ENCODE peak calls at places on chromosomes 13 and 19, in five cellular contexts. T is HepG2, R is right atrium auricular region, V is prostate gland, X is brain microvascular endothelial cell. J is an unnamed sample.

GRCh38 chr13:106467406-106468122 is 67.9 kb downstream of the EFNB2 start:
- DNase-seq in X (no peak), R (no peak), T (no peak), V (no peak), J (no peak)

GRCh38 chr13:36146513-36147276 is 15.5 kb upstream of the DCLK1 start:
- DNase-seq in V (no peak), X (no peak), R (no peak), T (no peak), J (no peak)

GRCh38 chr13:26872444-26873173 is 112.0 kb upstream of the GPR12 start:
- DNase-seq in R (no peak), V (peak), T (peak), X (peak), J (no peak)

GRCh38 chr13:35727881-35728280 is 251.4 kb upstream of the MAB21L1 start:
- DNase-seq in R (no peak), V (no peak), T (no peak), X (no peak), J (no peak)

GRCh38 chr13:90640976-90641375 is 706.5 kb upstream of the MIR17HG start:
- DNase-seq in R (no peak), T (no peak), V (no peak), X (peak), J (no peak)

GRCh38 chr13:48001127-48001881 is at the start of gene SUCLA2:
- DNase-seq in X (peak), R (peak), V (peak), T (peak), J (peak)

GRCh38 chr19:58372311-58373133 is 8.3 kb downstream of the ZNF837 start:
- DNase-seq in X (no peak), T (no peak), V (no peak), R (no peak), J (no peak)

GRCh38 chr19:16496613-16496983 is 404 bp downstream of the C19orf44 start:
- DNase-seq in X (peak), R (peak), T (no peak), V (no peak), J (no peak)

GRCh38 chr13:109700176-109700575 is 86.2 kb downstream of the IRS2 start:
- DNase-seq in R (peak), X (peak), T (no peak), V (no peak), J (peak)

GRCh38 chr19:52993342-52994178 is 20.2 kb upstream of the ERVV-1 start:
- DNase-seq in X (peak), T (no peak), V (peak), R (peak), J (peak)

DNA sequence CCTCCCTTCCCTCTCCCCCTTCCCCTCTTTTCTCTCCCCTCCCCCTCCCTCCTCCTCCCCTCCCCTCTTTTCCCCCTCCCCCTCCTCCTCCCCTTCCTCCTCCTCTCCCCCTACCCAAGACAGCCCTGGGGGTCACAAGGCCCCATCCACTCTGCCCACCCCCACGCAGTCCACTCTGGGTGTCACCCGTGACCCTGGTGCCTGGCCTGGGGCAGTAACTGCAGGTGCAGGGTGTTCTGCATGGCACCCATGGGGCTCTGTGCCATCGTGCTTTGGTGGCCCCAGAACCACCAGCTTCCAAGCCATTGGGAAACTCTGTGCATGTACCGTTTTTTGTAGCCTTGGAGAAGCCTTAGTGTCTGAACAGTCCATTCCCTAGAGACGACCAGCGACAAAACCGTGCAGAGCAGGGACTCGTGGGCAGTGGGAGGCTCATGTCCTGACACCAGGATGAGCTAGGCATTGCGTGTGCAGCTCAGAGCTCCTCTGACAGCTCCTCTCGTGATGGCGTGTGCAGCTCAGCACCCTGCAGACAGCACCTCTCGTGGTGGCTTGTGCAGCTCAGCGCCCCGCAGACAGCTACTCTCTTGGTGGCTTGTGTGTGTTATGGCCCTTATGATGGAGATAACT is 43.7 kb upstream of the F7 start:
- DNase-seq in X (no peak), T (no peak), V (no peak), R (no peak), J (no peak)
- TF ChIP-seq CTCF in X (no peak), T (no peak), V (no peak), R (no peak), J (no peak)

GRCh38 chr19:38361633-38362075 is 12.7 kb upstream of the PSMD8 start:
- DNase-seq in V (peak), X (peak), R (peak), T (peak), J (no peak)

GRCh38 chr19:38358071-38358470 is 16.3 kb upstream of the PSMD8 start:
- DNase-seq in T (no peak), V (no peak), R (no peak), X (no peak), J (no peak)

GRCh38 chr19:38360839-38361631 is 13.3 kb upstream of the PSMD8 start:
- DNase-seq in T (no peak), X (no peak), R (no peak), V (no peak), J (no peak)

GRCh38 chr19:38360351-38360750 is 14.0 kb upstream of the PSMD8 start:
- DNase-seq in T (no peak), X (no peak), V (no peak), R (no peak), J (no peak)

DNA sequence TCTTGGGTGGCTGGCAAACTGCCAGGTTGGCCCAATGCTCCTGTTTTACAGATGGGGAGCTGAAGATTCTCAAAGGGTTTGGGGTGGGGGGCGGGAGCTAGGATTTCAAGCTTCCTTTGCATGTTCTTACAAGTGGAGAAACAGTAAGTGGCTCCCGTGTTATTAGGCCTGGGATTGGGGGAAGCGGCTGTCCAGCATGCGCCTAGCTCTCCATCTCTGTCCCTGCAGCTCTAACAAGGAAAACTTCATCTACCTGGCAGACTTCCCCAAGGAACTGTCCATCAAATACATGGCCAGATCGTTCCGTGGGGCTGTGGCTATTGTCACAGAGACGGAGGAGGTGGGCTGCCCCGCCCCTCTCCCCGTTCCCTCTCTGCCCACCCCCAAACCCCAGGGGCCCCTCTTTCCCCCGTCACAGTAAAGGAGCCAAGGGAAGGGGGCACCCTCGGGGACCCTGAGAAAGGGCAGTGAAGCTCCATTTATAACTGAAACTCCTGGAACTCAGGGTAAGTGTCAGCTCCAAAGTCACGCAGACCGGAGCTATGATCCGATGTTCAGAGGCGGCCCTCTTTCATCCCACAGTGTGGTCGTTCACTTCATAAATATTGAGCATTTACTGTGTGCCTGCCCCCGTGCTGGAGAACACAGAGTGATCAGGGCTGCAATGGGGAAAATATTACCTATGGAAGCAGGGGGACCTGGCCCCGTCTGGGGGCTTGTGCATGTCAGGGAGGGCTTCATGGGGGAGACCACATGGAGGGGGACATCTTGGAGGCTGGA is 14.9 kb upstream of the PSMD8 start:
- DNase-seq in T (no peak), R (no peak), V (no peak), X (no peak), J (no peak)
- H3K4me3 ChIP-seq in T (no peak), R (no peak), V (no peak), X (no peak), J (no peak)

DNA sequence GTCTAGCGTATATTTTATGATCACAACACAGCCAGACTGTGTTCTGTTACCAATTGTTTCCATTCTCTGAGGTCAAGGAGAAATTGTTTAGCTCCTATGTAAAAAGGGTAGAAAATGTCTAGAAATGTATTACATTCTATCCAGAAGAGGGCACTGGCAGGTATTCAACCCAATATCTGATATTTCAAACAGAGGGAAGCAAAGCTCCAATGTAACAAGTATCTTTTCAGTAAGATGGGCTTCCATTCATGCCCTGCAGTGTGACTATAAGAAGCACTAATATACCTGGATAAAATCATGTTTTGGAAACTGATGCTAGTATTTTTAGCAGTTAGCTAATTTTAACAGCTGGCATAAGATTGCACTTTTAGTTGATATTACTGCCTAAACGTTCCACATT is 312.7 kb downstream of the FGF14 start:
- DNase-seq in T (no peak), X (no peak), V (no peak), R (no peak), J (no peak)
- TF ChIP-seq CTCF in T (no peak), X (no peak), V (no peak), R (no peak), J (peak)

DNA sequence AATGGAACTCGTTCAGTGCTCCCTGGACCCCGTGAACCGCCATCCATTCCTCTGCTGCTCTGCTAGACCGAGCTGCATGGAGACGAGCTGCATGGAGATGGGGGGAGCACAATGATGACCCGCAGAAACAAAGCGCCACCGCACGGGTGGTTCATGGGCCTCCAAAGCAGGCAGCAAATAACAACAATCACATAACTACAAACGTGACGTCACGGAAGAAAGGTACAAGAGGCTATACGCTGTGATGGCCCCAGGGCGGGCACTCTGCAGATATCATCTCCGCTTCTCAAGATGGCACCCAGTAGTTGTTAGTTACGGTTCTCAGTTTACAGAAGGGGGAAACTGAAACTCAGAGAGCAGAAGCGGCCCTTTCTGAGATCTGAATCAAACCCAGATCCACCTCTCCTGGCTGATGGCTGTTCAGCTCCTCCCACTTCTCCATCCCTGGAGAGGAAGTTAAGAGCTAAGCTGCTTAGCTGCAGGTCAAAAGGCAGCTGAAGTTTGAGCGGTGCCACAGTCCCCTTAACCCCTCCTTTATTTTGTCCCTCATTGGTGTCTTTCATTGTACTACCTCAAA is 1.7 kb downstream of the ATP13A1 start:
- DNase-seq in T (peak), X (no peak), R (no peak), V (no peak), J (no peak)
- H3K4me3 ChIP-seq in T (peak), X (peak), R (no peak), V (no peak), J (no peak)

DNA sequence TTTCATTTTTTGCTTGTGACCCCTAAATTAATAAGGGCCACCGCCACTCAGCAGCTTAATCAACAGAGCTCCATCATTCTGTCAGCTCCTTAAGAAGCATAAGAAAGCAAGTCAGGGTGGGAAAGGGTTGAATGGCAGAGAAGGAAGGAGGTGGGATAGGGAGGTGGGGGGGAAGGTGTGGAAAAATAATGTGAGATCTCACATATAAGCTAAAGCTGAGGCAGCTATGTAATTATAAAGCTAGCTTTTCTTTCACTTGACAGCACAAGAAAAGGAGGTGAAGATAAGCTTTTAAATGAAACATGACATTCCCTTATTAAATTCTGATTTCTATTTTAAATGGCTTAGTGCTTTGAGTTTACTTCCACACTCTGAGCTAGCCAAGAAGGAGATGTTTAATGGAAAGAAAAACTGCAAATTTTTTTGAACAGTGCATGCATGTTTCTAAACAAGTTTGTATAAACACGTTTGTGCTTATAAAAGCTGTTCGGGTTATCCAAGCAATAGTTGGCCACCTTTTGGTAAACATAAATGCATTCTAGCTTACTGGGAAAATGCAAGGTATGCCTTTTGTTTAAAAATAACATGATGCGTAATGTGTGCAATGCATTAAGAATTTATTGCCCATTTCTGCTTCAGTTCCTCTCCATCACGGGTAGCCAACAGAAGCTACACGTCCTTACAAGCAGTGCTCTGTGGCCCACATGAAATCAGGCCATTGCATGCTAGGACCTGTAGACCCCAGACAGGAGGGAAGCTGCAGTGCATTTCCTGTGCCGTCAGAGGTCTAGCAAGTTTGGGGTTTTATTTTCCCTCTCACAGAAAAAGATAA is 96.2 kb downstream of the LHFPL6 start:
- DNase-seq in R (no peak), V (peak), T (no peak), X (peak), J (no peak)
- TF ChIP-seq CTCF in R (no peak), V (no peak), T (no peak), X (no peak), J (no peak)